ENCODE peak calls at places on chromosome 14, in six cellular contexts. G is left cardiac atrium, F is fibroblast of the conjunctiva, J is head of caudate nucleus, P is ureter, Z is brain pericyte. H is an unnamed sample.
A peak's percentile ranks its signal among the peaks of the same experiment; 100 is the strongest.

GRCh38 chr14:69161590-69161989 is 8.7 kb upstream of the DCAF5 start:
- DNase-seq in Z (no peak), F (no peak), J (no peak), P (no peak), G (no peak), H (no peak)

GRCh38 chr14:102454711-102455110 is 54.9 kb downstream of the ANKRD9 start:
- DNase-seq in F (no peak), J (no peak), G (no peak), P (no peak), Z (no peak), H (no peak)

GRCh38 chr14:66610154-66610563 is 102.2 kb downstream of the GPHN start:
- DNase-seq in F (no peak), G (no peak), P (no peak), J (no peak), Z (no peak), H (peak; percentile 21)

GRCh38 chr14:54808326-54809161 is 94.1 kb downstream of the GCH1 start:
- DNase-seq in G (no peak), F (no peak), Z (no peak), J (no peak), P (no peak), H (no peak)

GRCh38 chr14:67934087-67934486 is 114.5 kb downstream of the RAD51B start:
- DNase-seq in J (no peak), P (no peak), G (no peak), F (peak; percentile 81), Z (peak; percentile 57), H (peak; percentile 88)

GRCh38 chr14:102086346-102086971 is 385 bp downstream of the HSP90AA1 start:
- DNase-seq in G (peak; percentile 61), P (no peak), J (no peak), Z (no peak), F (peak; percentile 28), H (peak; percentile 19)

GRCh38 chr14:22428681-22429315 is 160.2 kb downstream of the DAD1 start:
- DNase-seq in J (no peak), F (no peak), Z (no peak), P (no peak), G (no peak), H (no peak)

GRCh38 chr14:93137864-93138263 is 22.1 kb upstream of the ITPK1 start:
- DNase-seq in Z (no peak), P (peak; percentile 70), J (no peak), G (peak; percentile 51), F (no peak), H (peak; percentile 40)

GRCh38 chr14:79568566-79568965 is 642.7 kb downstream of the DIO2 start:
- DNase-seq in Z (no peak), J (no peak), F (no peak), P (no peak), G (no peak), H (no peak)

GRCh38 chr14:50658203-50658602 is 9.9 kb downstream of the SAV1 start:
- DNase-seq in J (no peak), Z (peak; percentile 30), F (no peak), G (no peak), P (no peak), H (no peak)

GRCh38 chr14:102034301-102034700 is 52.5 kb downstream of the HSP90AA1 start:
- DNase-seq in F (no peak), J (no peak), Z (no peak), G (no peak), P (no peak), H (no peak)

GRCh38 chr14:37985826-37986470 is 221.8 kb upstream of the SSTR1 start:
- DNase-seq in J (peak; percentile 3), Z (no peak), P (no peak), G (peak; percentile 33), F (peak; percentile 30), H (peak; percentile 12)

GRCh38 chr14:67413806-67414769 is 2.1 kb upstream of the PLEK2 start:
- DNase-seq in Z (no peak), F (no peak), G (peak; percentile 44), J (no peak), P (no peak), H (no peak)

GRCh38 chr14:81220767-81221578 is at the start of gene GTF2A1:
- DNase-seq in Z (peak; percentile 93), P (peak; percentile 97), G (peak; percentile 95), F (peak; percentile 96), J (peak; percentile 95), H (peak; percentile 100)

GRCh38 chr14:23364604-23365352 is at the start of gene EFS:
- DNase-seq in G (no peak), P (peak; percentile 70), J (peak; percentile 55), F (no peak), Z (no peak), H (no peak)

GRCh38 chr14:56324831-56325230 is 206.6 kb downstream of the PELI2 start:
- DNase-seq in G (no peak), J (no peak), P (no peak), F (no peak), Z (no peak), H (peak; percentile 63)

GRCh38 chr14:68790656-68791077 is 2.2 kb downstream of the ZFP36L1 start:
- DNase-seq in P (no peak), J (no peak), Z (no peak), G (no peak), F (no peak), H (no peak)